ENCODE peak calls at places on chromosomes 12 and 14, in eight cellular contexts. One of them, this sample, is unnamed.
A peak's percentile ranks its signal among the peaks of the same experiment; 100 is the strongest.

GRCh38 chr14:104423715-104424405 is 155.7 kb upstream of the C14orf180 start:
- DNase-seq in HCT116: no peak
- DNase-seq in SK-N-SH: peak; percentile 34
- DNase-seq in SJSA1: no peak
- DNase-seq in mucosa of descending colon: no peak
- DNase-seq in lung: peak; percentile 27
- DNase-seq in SJCRH30: no peak
- DNase-seq in OCI-LY7: no peak
- DNase-seq in this sample: no peak

GRCh38 chr12:98594050-98594853 is 766 bp downstream of the SLC25A3 start:
- DNase-seq in SJCRH30: peak; percentile 26
- DNase-seq in SJSA1: no peak
- DNase-seq in OCI-LY7: peak; percentile 33
- DNase-seq in mucosa of descending colon: peak; percentile 74
- DNase-seq in SK-N-SH: peak; percentile 36
- DNase-seq in HCT116: no peak
- DNase-seq in lung: peak; percentile 33
- DNase-seq in this sample: peak; percentile 63

GRCh38 chr12:728781-729180 is 23.6 kb upstream of the WNK1 start:
- DNase-seq in HCT116: no peak
- DNase-seq in SJSA1: no peak
- DNase-seq in SK-N-SH: no peak
- DNase-seq in mucosa of descending colon: no peak
- DNase-seq in lung: no peak
- DNase-seq in OCI-LY7: no peak
- DNase-seq in SJCRH30: no peak
- DNase-seq in this sample: no peak

GRCh38 chr12:26740348-26740747 is 92.6 kb downstream of the ITPR2 start:
- DNase-seq in SJCRH30: no peak
- DNase-seq in HCT116: no peak
- DNase-seq in OCI-LY7: no peak
- DNase-seq in mucosa of descending colon: no peak
- DNase-seq in SK-N-SH: no peak
- DNase-seq in lung: no peak
- DNase-seq in SJSA1: no peak
- DNase-seq in this sample: no peak

GRCh38 chr14:54087376-54087775 is 130.8 kb upstream of the BMP4 start:
- DNase-seq in mucosa of descending colon: no peak
- DNase-seq in SJSA1: no peak
- DNase-seq in OCI-LY7: no peak
- DNase-seq in SK-N-SH: no peak
- DNase-seq in lung: no peak
- DNase-seq in HCT116: no peak
- DNase-seq in SJCRH30: peak; percentile 56
- DNase-seq in this sample: no peak

GRCh38 chr14:75282166-75282547 is 3.5 kb downstream of the FOS start:
- DNase-seq in mucosa of descending colon: no peak
- DNase-seq in SJSA1: no peak
- DNase-seq in lung: no peak
- DNase-seq in OCI-LY7: no peak
- DNase-seq in SK-N-SH: no peak
- DNase-seq in SJCRH30: no peak
- DNase-seq in HCT116: no peak
- DNase-seq in this sample: peak; percentile 84

GRCh38 chr12:27652174-27652763 is 44.0 kb upstream of the REP15 start:
- DNase-seq in OCI-LY7: peak; percentile 69
- DNase-seq in SJSA1: peak; percentile 70
- DNase-seq in SJCRH30: peak; percentile 92
- DNase-seq in lung: peak; percentile 50
- DNase-seq in SK-N-SH: peak; percentile 54
- DNase-seq in mucosa of descending colon: no peak
- DNase-seq in HCT116: peak; percentile 58
- DNase-seq in this sample: peak; percentile 96

GRCh38 chr14:104145826-104146642 is 7.6 kb downstream of the KIF26A start:
- DNase-seq in OCI-LY7: no peak
- DNase-seq in mucosa of descending colon: peak; percentile 9
- DNase-seq in HCT116: no peak
- DNase-seq in SJSA1: no peak
- DNase-seq in SK-N-SH: peak; percentile 49
- DNase-seq in SJCRH30: no peak
- DNase-seq in lung: no peak
- DNase-seq in this sample: no peak

DNA sequence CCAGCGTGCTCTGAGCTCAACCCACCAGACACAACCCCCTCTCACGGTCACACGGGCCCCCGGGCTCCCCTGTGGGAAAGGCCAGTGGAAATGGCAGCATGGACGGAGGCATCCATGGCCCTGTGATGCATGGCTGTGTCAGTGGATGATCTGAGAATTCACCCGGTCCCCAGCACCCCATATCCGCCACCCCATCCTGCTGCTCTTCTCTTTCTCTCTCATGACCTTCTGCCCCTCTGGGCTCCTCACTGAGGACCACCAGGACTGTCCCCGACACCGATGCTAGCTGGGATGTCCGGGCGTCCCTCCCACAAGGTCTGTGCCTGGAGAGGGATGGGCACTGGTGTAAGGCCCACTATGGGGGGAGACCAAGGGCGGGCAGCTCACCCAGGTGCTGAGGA is 282.2 kb downstream of the ADGRD1 start:
- DNase-seq in HCT116: no peak
- DNase-seq in lung: no peak
- DNase-seq in OCI-LY7: no peak
- DNase-seq in SK-N-SH: no peak
- DNase-seq in mucosa of descending colon: no peak
- DNase-seq in SJSA1: no peak
- DNase-seq in SJCRH30: no peak
- DNase-seq in this sample: no peak
- H3K9me3 ChIP-seq in HCT116: no peaks in the 10 kb centered on the region
- H3K9me3 ChIP-seq in lung: peaks cover 4% of the 10 kb centered on the region
- H3K9me3 ChIP-seq in OCI-LY7: no peaks in the 10 kb centered on the region
- H3K9me3 ChIP-seq in SK-N-SH: no peaks in the 10 kb centered on the region
- H3K9me3 ChIP-seq in mucosa of descending colon: no peaks in the 10 kb centered on the region
- H3K9me3 ChIP-seq in SJSA1: no peaks in the 10 kb centered on the region
- H3K9me3 ChIP-seq in SJCRH30: no peaks in the 10 kb centered on the region
- H3K9me3 ChIP-seq in this sample: peaks cover 8% of the 10 kb centered on the region

GRCh38 chr14:99007795-99008194 is 264.2 kb downstream of the BCL11B start:
- DNase-seq in SJSA1: no peak
- DNase-seq in lung: no peak
- DNase-seq in OCI-LY7: no peak
- DNase-seq in SJCRH30: no peak
- DNase-seq in HCT116: no peak
- DNase-seq in SK-N-SH: no peak
- DNase-seq in mucosa of descending colon: no peak
- DNase-seq in this sample: no peak
- H3K9me3 ChIP-seq in SJSA1: no peaks in the 10 kb centered on the region
- H3K9me3 ChIP-seq in lung: peaks cover 4% of the 10 kb centered on the region
- H3K9me3 ChIP-seq in OCI-LY7: no peaks in the 10 kb centered on the region
- H3K9me3 ChIP-seq in SJCRH30: no peaks in the 10 kb centered on the region
- H3K9me3 ChIP-seq in HCT116: no peaks in the 10 kb centered on the region
- H3K9me3 ChIP-seq in SK-N-SH: no peaks in the 10 kb centered on the region
- H3K9me3 ChIP-seq in mucosa of descending colon: no peaks in the 10 kb centered on the region
- H3K9me3 ChIP-seq in this sample: no peaks in the 10 kb centered on the region

GRCh38 chr14:26190644-26191043 is 407.2 kb downstream of the NOVA1 start:
- DNase-seq in mucosa of descending colon: no peak
- DNase-seq in HCT116: no peak
- DNase-seq in lung: no peak
- DNase-seq in OCI-LY7: no peak
- DNase-seq in SK-N-SH: no peak
- DNase-seq in SJSA1: no peak
- DNase-seq in SJCRH30: no peak
- DNase-seq in this sample: no peak

GRCh38 chr14:26191666-26192065 is 406.2 kb downstream of the NOVA1 start:
- DNase-seq in HCT116: no peak
- DNase-seq in SJSA1: no peak
- DNase-seq in SJCRH30: no peak
- DNase-seq in SK-N-SH: no peak
- DNase-seq in lung: no peak
- DNase-seq in OCI-LY7: no peak
- DNase-seq in mucosa of descending colon: no peak
- DNase-seq in this sample: no peak

GRCh38 chr14:26191123-26191522 is 406.7 kb downstream of the NOVA1 start:
- DNase-seq in mucosa of descending colon: no peak
- DNase-seq in OCI-LY7: no peak
- DNase-seq in lung: no peak
- DNase-seq in SJSA1: no peak
- DNase-seq in SJCRH30: no peak
- DNase-seq in HCT116: no peak
- DNase-seq in SK-N-SH: no peak
- DNase-seq in this sample: no peak

GRCh38 chr14:26199096-26199495 is 398.7 kb downstream of the NOVA1 start:
- DNase-seq in HCT116: no peak
- DNase-seq in OCI-LY7: no peak
- DNase-seq in lung: no peak
- DNase-seq in mucosa of descending colon: no peak
- DNase-seq in SJCRH30: no peak
- DNase-seq in SJSA1: no peak
- DNase-seq in SK-N-SH: no peak
- DNase-seq in this sample: no peak

GRCh38 chr14:26194816-26195215 is 403.0 kb downstream of the NOVA1 start:
- DNase-seq in lung: no peak
- DNase-seq in OCI-LY7: no peak
- DNase-seq in SK-N-SH: no peak
- DNase-seq in mucosa of descending colon: no peak
- DNase-seq in SJCRH30: no peak
- DNase-seq in HCT116: no peak
- DNase-seq in SJSA1: no peak
- DNase-seq in this sample: no peak
- H3K9me3 ChIP-seq in lung: no peaks in the 10 kb centered on the region
- H3K9me3 ChIP-seq in OCI-LY7: no peaks in the 10 kb centered on the region
- H3K9me3 ChIP-seq in SK-N-SH: no peaks in the 10 kb centered on the region
- H3K9me3 ChIP-seq in mucosa of descending colon: no peaks in the 10 kb centered on the region
- H3K9me3 ChIP-seq in SJCRH30: no peaks in the 10 kb centered on the region
- H3K9me3 ChIP-seq in HCT116: peaks cover 24% of the 10 kb centered on the region
- H3K9me3 ChIP-seq in SJSA1: no peaks in the 10 kb centered on the region
- H3K9me3 ChIP-seq in this sample: peaks cover 6% of the 10 kb centered on the region

DNA sequence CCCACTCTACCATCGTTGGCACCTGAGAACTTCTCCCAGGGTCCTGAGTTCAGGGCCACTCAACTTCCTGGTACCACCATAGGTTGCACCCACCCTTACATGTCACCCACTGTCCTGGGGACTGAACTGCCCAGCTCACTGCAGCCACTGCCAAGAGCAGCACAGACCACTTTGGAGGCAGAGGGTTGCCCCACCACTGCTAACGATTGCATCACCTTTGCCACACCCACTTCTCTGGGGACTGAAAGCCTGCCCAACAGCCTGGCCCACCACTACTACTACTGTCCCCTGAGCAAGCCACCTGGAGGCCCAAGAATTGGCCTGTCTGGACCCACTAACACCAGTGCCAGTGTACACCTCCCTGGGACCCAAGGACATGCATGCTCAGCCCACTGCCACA is 27.6 kb downstream of the CACNA2D4 start:
- DNase-seq in HCT116: no peak
- DNase-seq in lung: no peak
- DNase-seq in SK-N-SH: peak; percentile 1
- DNase-seq in SJSA1: no peak
- DNase-seq in OCI-LY7: no peak
- DNase-seq in mucosa of descending colon: no peak
- DNase-seq in SJCRH30: no peak
- DNase-seq in this sample: no peak
- H3K9me3 ChIP-seq in HCT116: peaks cover 3% of the 10 kb centered on the region
- H3K9me3 ChIP-seq in lung: peaks cover 14% of the 10 kb centered on the region
- H3K9me3 ChIP-seq in SK-N-SH: no peaks in the 10 kb centered on the region
- H3K9me3 ChIP-seq in SJSA1: no peaks in the 10 kb centered on the region
- H3K9me3 ChIP-seq in OCI-LY7: no peaks in the 10 kb centered on the region
- H3K9me3 ChIP-seq in mucosa of descending colon: peaks cover 5% of the 10 kb centered on the region
- H3K9me3 ChIP-seq in SJCRH30: peaks cover 3% of the 10 kb centered on the region
- H3K9me3 ChIP-seq in this sample: peaks cover 33% of the 10 kb centered on the region

DNA sequence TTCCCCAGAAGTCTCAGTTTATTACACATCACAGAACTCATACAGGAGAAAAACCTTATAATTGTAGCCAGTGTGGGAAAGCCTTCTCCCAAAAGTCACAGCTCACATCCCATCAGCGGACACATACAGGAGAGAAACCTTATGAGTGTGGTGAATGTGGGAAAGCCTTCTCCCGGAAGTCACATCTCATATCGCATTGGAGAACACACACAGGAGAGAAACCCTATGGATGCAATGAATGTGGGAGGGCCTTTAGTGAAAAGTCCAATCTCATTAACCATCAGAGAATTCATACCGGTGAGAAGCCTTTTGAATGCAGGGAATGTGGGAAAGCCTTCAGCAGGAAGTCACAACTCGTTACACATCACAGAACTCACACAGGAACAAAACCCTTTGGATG is 20.1 kb downstream of the ZNF84 start:
- DNase-seq in SK-N-SH: no peak
- DNase-seq in OCI-LY7: no peak
- DNase-seq in HCT116: no peak
- DNase-seq in SJCRH30: peak; percentile 9
- DNase-seq in lung: no peak
- DNase-seq in SJSA1: no peak
- DNase-seq in mucosa of descending colon: no peak
- DNase-seq in this sample: no peak
- H3K9me3 ChIP-seq in SK-N-SH: peaks cover 88% of the 10 kb centered on the region
- H3K9me3 ChIP-seq in OCI-LY7: peaks cover 80% of the 10 kb centered on the region
- H3K9me3 ChIP-seq in HCT116: peaks cover 75% of the 10 kb centered on the region
- H3K9me3 ChIP-seq in SJCRH30: peaks cover 61% of the 10 kb centered on the region
- H3K9me3 ChIP-seq in lung: peaks cover 27% of the 10 kb centered on the region
- H3K9me3 ChIP-seq in SJSA1: peaks cover 45% of the 10 kb centered on the region
- H3K9me3 ChIP-seq in mucosa of descending colon: peaks cover 100% of the 10 kb centered on the region
- H3K9me3 ChIP-seq in this sample: peaks cover 100% of the 10 kb centered on the region

DNA sequence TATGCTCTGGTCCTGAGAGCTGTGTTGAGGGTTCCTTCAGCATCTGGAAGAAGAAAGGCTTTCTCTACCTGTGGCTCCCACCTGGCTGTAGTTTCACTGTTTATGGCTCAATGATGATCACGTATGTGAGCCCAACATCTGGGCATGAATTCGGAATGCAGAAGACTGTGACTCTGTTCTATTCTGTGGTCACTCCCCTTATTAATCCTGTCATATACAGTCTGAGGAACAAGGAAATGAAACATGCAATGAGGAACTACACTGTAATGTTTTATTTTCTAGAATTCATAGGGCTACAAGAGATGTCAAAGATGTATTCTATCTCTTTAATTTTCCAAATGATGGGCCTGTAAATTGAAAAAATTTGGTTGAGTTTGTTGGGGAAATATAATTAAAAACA is 10.8 kb upstream of the OR11G2 start:
- DNase-seq in HCT116: no peak
- DNase-seq in mucosa of descending colon: no peak
- DNase-seq in SJCRH30: no peak
- DNase-seq in SK-N-SH: no peak
- DNase-seq in SJSA1: no peak
- DNase-seq in lung: no peak
- DNase-seq in OCI-LY7: no peak
- DNase-seq in this sample: no peak
- H3K9me3 ChIP-seq in HCT116: no peaks in the 10 kb centered on the region
- H3K9me3 ChIP-seq in mucosa of descending colon: no peaks in the 10 kb centered on the region
- H3K9me3 ChIP-seq in SJCRH30: no peaks in the 10 kb centered on the region
- H3K9me3 ChIP-seq in SK-N-SH: no peaks in the 10 kb centered on the region
- H3K9me3 ChIP-seq in SJSA1: no peaks in the 10 kb centered on the region
- H3K9me3 ChIP-seq in lung: peaks cover 4% of the 10 kb centered on the region
- H3K9me3 ChIP-seq in OCI-LY7: no peaks in the 10 kb centered on the region
- H3K9me3 ChIP-seq in this sample: no peaks in the 10 kb centered on the region

DNA sequence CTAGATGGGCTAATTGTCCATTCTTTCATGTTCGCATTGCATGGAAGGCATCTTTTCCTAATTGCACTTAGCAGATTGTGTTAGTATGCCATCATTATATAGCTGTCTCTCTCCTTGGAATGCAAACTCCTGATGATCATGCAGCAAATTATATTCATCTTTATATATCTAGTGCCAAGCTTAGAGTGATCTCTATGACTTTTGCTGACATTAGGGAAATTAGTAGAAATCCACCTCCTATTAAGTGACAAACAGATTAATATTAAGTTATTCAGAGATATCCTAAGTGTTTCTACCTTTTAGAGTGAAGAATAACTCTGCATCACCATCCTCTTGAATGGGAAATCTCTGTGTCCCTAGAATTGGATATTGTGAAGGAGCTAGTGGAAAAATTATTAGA is 185.6 kb downstream of the FOXG1 start:
- DNase-seq in HCT116: no peak
- DNase-seq in mucosa of descending colon: no peak
- DNase-seq in OCI-LY7: no peak
- DNase-seq in lung: no peak
- DNase-seq in SK-N-SH: no peak
- DNase-seq in SJCRH30: no peak
- DNase-seq in SJSA1: no peak
- DNase-seq in this sample: no peak
- H3K9me3 ChIP-seq in HCT116: no peaks in the 10 kb centered on the region
- H3K9me3 ChIP-seq in mucosa of descending colon: peaks cover 43% of the 10 kb centered on the region
- H3K9me3 ChIP-seq in OCI-LY7: no peaks in the 10 kb centered on the region
- H3K9me3 ChIP-seq in lung: peaks cover 2% of the 10 kb centered on the region
- H3K9me3 ChIP-seq in SK-N-SH: no peaks in the 10 kb centered on the region
- H3K9me3 ChIP-seq in SJCRH30: no peaks in the 10 kb centered on the region
- H3K9me3 ChIP-seq in SJSA1: no peaks in the 10 kb centered on the region
- H3K9me3 ChIP-seq in this sample: no peaks in the 10 kb centered on the region

This sample was measured in adipocyte.